ENCODE peak calls at places on chromosomes 12 and 14, in nine cellular contexts. One of them, this sample, is unnamed.

GRCh38 chr14:105709281-105710118 is 183.1 kb downstream of the TMEM121 start:
- DNase-seq in ovary: no peak
- DNase-seq in skeletal muscle cell: no peak
- DNase-seq in AG10803: no peak
- DNase-seq in kidney: peak; percentile 74
- DNase-seq in right cardiac atrium: no peak
- DNase-seq in fibroblast of pulmonary artery: no peak
- DNase-seq in astrocyte of the spinal cord: no peak
- DNase-seq in heart left ventricle: no peak
- DNase-seq in this sample: no peak

GRCh38 chr12:32839828-32840227 is 56.7 kb downstream of the PKP2 start:
- DNase-seq in ovary: no peak
- DNase-seq in skeletal muscle cell: no peak
- DNase-seq in AG10803: no peak
- DNase-seq in kidney: no peak
- DNase-seq in right cardiac atrium: no peak
- DNase-seq in fibroblast of pulmonary artery: no peak
- DNase-seq in astrocyte of the spinal cord: no peak
- DNase-seq in heart left ventricle: no peak
- DNase-seq in this sample: no peak

GRCh38 chr14:87994974-87995373 is 2.0 kb upstream of the GALC start:
- DNase-seq in ovary: no peak
- DNase-seq in skeletal muscle cell: no peak
- DNase-seq in AG10803: no peak
- DNase-seq in kidney: no peak
- DNase-seq in right cardiac atrium: no peak
- DNase-seq in fibroblast of pulmonary artery: no peak
- DNase-seq in astrocyte of the spinal cord: no peak
- DNase-seq in heart left ventricle: no peak
- DNase-seq in this sample: no peak

GRCh38 chr14:28609228-28609828 is 157.3 kb upstream of the FOXG1 start:
- DNase-seq in ovary: no peak
- DNase-seq in skeletal muscle cell: no peak
- DNase-seq in AG10803: peak; percentile 0
- DNase-seq in kidney: no peak
- DNase-seq in right cardiac atrium: peak; percentile 12
- DNase-seq in fibroblast of pulmonary artery: peak; percentile 87
- DNase-seq in astrocyte of the spinal cord: peak; percentile 81
- DNase-seq in heart left ventricle: no peak
- DNase-seq in this sample: no peak

GRCh38 chr14:105249175-105250007 is 1.1 kb downstream of the BTBD6 start:
- DNase-seq in ovary: no peak
- DNase-seq in skeletal muscle cell: no peak
- DNase-seq in AG10803: peak; percentile 21
- DNase-seq in kidney: peak; percentile 75
- DNase-seq in right cardiac atrium: peak; percentile 46
- DNase-seq in fibroblast of pulmonary artery: peak; percentile 31
- DNase-seq in astrocyte of the spinal cord: peak; percentile 28
- DNase-seq in heart left ventricle: no peak
- DNase-seq in this sample: no peak

GRCh38 chr12:64187370-64187769 is 34.7 kb downstream of the KICS2 start:
- DNase-seq in ovary: no peak
- DNase-seq in skeletal muscle cell: peak; percentile 49
- DNase-seq in AG10803: peak; percentile 71
- DNase-seq in kidney: no peak
- DNase-seq in right cardiac atrium: no peak
- DNase-seq in fibroblast of pulmonary artery: peak; percentile 65
- DNase-seq in astrocyte of the spinal cord: peak; percentile 77
- DNase-seq in heart left ventricle: no peak
- DNase-seq in this sample: no peak

GRCh38 chr14:35285168-35285990 is 6.8 kb upstream of the PSMA6 start:
- DNase-seq in ovary: no peak
- DNase-seq in skeletal muscle cell: no peak
- DNase-seq in AG10803: peak; percentile 5
- DNase-seq in kidney: no peak
- DNase-seq in right cardiac atrium: no peak
- DNase-seq in fibroblast of pulmonary artery: no peak
- DNase-seq in astrocyte of the spinal cord: no peak
- DNase-seq in heart left ventricle: no peak
- DNase-seq in this sample: no peak

GRCh38 chr12:55925870-55926737 is 1.6 kb downstream of the PYM1 start:
- DNase-seq in ovary: no peak
- DNase-seq in skeletal muscle cell: no peak
- DNase-seq in AG10803: no peak
- DNase-seq in kidney: no peak
- DNase-seq in right cardiac atrium: no peak
- DNase-seq in fibroblast of pulmonary artery: no peak
- DNase-seq in astrocyte of the spinal cord: no peak
- DNase-seq in heart left ventricle: no peak
- DNase-seq in this sample: no peak

GRCh38 chr14:74739293-74740030 is 23.7 kb upstream of the YLPM1 start:
- DNase-seq in ovary: no peak
- DNase-seq in skeletal muscle cell: no peak
- DNase-seq in AG10803: no peak
- DNase-seq in kidney: no peak
- DNase-seq in right cardiac atrium: no peak
- DNase-seq in fibroblast of pulmonary artery: peak; percentile 3
- DNase-seq in astrocyte of the spinal cord: no peak
- DNase-seq in heart left ventricle: no peak
- DNase-seq in this sample: no peak

GRCh38 chr12:132355742-132356681 is 26.6 kb upstream of the GALNT9 start:
- DNase-seq in ovary: no peak
- DNase-seq in skeletal muscle cell: no peak
- DNase-seq in AG10803: no peak
- DNase-seq in kidney: peak; percentile 62
- DNase-seq in right cardiac atrium: no peak
- DNase-seq in fibroblast of pulmonary artery: no peak
- DNase-seq in astrocyte of the spinal cord: no peak
- DNase-seq in heart left ventricle: no peak
- DNase-seq in this sample: no peak

GRCh38 chr12:132354982-132355680 is 25.7 kb upstream of the GALNT9 start:
- DNase-seq in ovary: no peak
- DNase-seq in skeletal muscle cell: no peak
- DNase-seq in AG10803: no peak
- DNase-seq in kidney: peak; percentile 74
- DNase-seq in right cardiac atrium: no peak
- DNase-seq in fibroblast of pulmonary artery: no peak
- DNase-seq in astrocyte of the spinal cord: no peak
- DNase-seq in heart left ventricle: no peak
- DNase-seq in this sample: no peak

GRCh38 chr12:132357623-132358186 is 28.3 kb upstream of the GALNT9 start:
- DNase-seq in ovary: no peak
- DNase-seq in skeletal muscle cell: no peak
- DNase-seq in AG10803: no peak
- DNase-seq in kidney: peak; percentile 14
- DNase-seq in right cardiac atrium: no peak
- DNase-seq in fibroblast of pulmonary artery: no peak
- DNase-seq in astrocyte of the spinal cord: no peak
- DNase-seq in heart left ventricle: no peak
- DNase-seq in this sample: no peak

GRCh38 chr12:132354211-132354981 is 25.0 kb upstream of the GALNT9 start:
- DNase-seq in ovary: no peak
- DNase-seq in skeletal muscle cell: no peak
- DNase-seq in AG10803: no peak
- DNase-seq in kidney: peak; percentile 51
- DNase-seq in right cardiac atrium: no peak
- DNase-seq in fibroblast of pulmonary artery: peak; percentile 19
- DNase-seq in astrocyte of the spinal cord: no peak
- DNase-seq in heart left ventricle: no peak
- DNase-seq in this sample: no peak

DNA sequence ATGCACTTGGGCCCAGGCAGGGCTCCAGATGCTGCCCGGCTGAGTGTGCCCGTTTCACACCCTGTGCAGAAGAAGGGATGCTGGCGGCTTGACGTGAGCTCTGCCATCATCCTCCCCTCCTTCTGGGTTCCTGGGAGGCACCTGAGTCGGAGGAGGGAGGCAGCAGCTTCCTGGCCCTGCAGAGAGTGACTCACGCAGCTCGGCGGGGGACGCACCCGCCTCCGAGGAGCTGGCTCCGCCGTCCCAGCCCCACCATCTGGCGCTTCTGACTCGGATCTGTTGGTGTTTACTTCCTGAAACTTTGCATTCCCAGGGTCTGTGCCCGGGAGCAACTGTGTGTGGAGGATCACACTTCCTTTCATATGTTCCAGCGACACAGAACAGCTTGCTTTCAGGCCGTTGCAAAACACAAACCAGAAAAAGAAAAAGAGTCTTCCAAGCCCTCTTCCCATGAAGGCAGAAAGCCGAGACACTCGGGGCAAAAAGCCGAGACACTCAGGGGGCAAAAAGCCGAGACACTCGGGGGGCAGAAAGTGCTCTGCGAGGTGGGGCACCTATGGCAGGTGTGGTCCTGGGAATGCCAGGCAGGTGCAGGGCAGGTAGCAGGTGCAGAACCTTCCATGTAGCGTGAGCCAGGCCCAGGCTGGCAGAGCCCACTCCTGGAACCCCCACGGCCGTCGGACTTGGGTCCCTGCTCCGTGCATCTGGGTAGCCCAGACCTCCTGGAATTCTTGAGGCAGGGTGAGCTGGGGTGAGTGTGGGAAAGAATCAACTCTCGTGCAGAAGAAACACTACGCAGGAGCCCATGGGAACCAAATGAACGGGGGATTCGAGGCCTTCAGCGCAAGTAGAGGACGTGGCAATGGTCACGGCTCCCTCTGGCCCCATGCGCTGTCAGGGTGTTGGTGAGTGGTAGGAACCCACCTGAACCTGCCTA is 27.6 kb upstream of the GALNT9 start:
- DNase-seq in ovary: no peak
- DNase-seq in skeletal muscle cell: peak; percentile 9
- DNase-seq in AG10803: peak; percentile 69
- DNase-seq in kidney: peak; percentile 92
- DNase-seq in right cardiac atrium: no peak
- DNase-seq in fibroblast of pulmonary artery: peak; percentile 90
- DNase-seq in astrocyte of the spinal cord: peak; percentile 48
- DNase-seq in heart left ventricle: no peak
- DNase-seq in this sample: no peak
- H3K4me3 ChIP-seq in ovary: no peak overlapping the region
- H3K4me3 ChIP-seq in skeletal muscle cell: no peak overlapping the region
- H3K4me3 ChIP-seq in AG10803: no peak overlapping the region
- H3K4me3 ChIP-seq in kidney: no peak overlapping the region
- H3K4me3 ChIP-seq in right cardiac atrium: no peak overlapping the region
- H3K4me3 ChIP-seq in fibroblast of pulmonary artery: no peak overlapping the region
- H3K4me3 ChIP-seq in astrocyte of the spinal cord: no peak overlapping the region
- H3K4me3 ChIP-seq in heart left ventricle: no peak overlapping the region
- H3K4me3 ChIP-seq in this sample: no peak overlapping the region

DNA sequence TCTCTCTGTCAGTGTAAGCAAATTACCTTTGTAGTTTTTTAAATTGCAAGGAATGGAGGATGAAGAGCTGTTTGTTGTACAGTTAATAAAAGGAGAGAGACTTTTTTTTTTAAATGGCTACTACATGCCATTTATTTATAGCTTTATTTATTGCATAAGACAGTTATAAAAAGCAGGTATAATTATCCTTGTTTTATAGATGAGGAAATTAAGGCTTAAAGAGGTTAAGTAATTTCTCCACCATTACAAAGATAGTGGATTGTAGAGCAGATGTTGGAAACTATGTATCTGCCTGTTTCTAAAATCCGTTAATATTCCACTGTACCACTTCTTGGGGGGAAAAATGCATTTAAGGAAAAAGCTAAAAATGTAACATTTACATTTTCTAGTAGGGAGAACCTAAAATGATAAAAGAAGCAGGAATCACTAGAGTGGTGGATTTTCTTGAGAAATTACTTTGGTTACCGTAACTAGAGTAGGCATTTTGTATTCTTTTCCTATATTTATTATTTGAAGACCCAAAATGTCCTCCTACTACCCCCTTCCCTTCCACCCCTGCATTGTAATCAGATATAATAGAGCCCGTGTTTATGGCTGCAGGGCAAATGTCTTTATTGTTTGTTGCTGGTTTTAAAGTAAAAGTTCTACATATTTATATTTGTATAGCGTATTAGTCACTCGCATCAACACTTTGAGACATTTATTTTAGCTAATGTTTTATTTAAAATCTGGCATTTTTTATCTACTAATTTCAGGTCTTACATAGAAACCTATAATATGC is 2.3 kb downstream of the SNAPC1 start:
- DNase-seq in ovary: no peak
- DNase-seq in skeletal muscle cell: no peak
- DNase-seq in AG10803: no peak
- DNase-seq in kidney: no peak
- DNase-seq in right cardiac atrium: no peak
- DNase-seq in fibroblast of pulmonary artery: no peak
- DNase-seq in astrocyte of the spinal cord: no peak
- DNase-seq in heart left ventricle: no peak
- DNase-seq in this sample: no peak
- H3K4me3 ChIP-seq in ovary: no peak overlapping the region
- H3K4me3 ChIP-seq in skeletal muscle cell: peak overlapping the region; percentile 92
- H3K4me3 ChIP-seq in AG10803: peak overlapping the region; percentile 24
- H3K4me3 ChIP-seq in kidney: no peak overlapping the region
- H3K4me3 ChIP-seq in right cardiac atrium: peak overlapping the region; percentile 3
- H3K4me3 ChIP-seq in fibroblast of pulmonary artery: peak overlapping the region; percentile 88
- H3K4me3 ChIP-seq in astrocyte of the spinal cord: peak overlapping the region; percentile 97
- H3K4me3 ChIP-seq in heart left ventricle: no peak overlapping the region
- H3K4me3 ChIP-seq in this sample: no peak overlapping the region

GRCh38 chr14:52789118-52789517 is 2.3 kb downstream of the GNPNAT1 start:
- DNase-seq in ovary: no peak
- DNase-seq in skeletal muscle cell: no peak
- DNase-seq in AG10803: no peak
- DNase-seq in kidney: no peak
- DNase-seq in right cardiac atrium: no peak
- DNase-seq in fibroblast of pulmonary artery: no peak
- DNase-seq in astrocyte of the spinal cord: no peak
- DNase-seq in heart left ventricle: no peak
- DNase-seq in this sample: no peak
- H3K4me3 ChIP-seq in ovary: no peak overlapping the region
- H3K4me3 ChIP-seq in skeletal muscle cell: peak overlapping the region; percentile 75
- H3K4me3 ChIP-seq in AG10803: no peak overlapping the region
- H3K4me3 ChIP-seq in kidney: no peak overlapping the region
- H3K4me3 ChIP-seq in right cardiac atrium: no peak overlapping the region
- H3K4me3 ChIP-seq in fibroblast of pulmonary artery: peak overlapping the region; percentile 73
- H3K4me3 ChIP-seq in astrocyte of the spinal cord: peak overlapping the region; percentile 71
- H3K4me3 ChIP-seq in heart left ventricle: no peak overlapping the region
- H3K4me3 ChIP-seq in this sample: no peak overlapping the region

GRCh38 chr14:68860771-68861170 is 67.9 kb upstream of the ZFP36L1 start:
- DNase-seq in ovary: no peak
- DNase-seq in skeletal muscle cell: no peak
- DNase-seq in AG10803: no peak
- DNase-seq in kidney: no peak
- DNase-seq in right cardiac atrium: no peak
- DNase-seq in fibroblast of pulmonary artery: no peak
- DNase-seq in astrocyte of the spinal cord: no peak
- DNase-seq in heart left ventricle: no peak
- DNase-seq in this sample: no peak

GRCh38 chr14:68864301-68864810 is 71.5 kb upstream of the ZFP36L1 start:
- DNase-seq in ovary: no peak
- DNase-seq in skeletal muscle cell: no peak
- DNase-seq in AG10803: peak; percentile 40
- DNase-seq in kidney: no peak
- DNase-seq in right cardiac atrium: no peak
- DNase-seq in fibroblast of pulmonary artery: no peak
- DNase-seq in astrocyte of the spinal cord: no peak
- DNase-seq in heart left ventricle: no peak
- DNase-seq in this sample: no peak

GRCh38 chr14:68865542-68865941 is 72.7 kb upstream of the ZFP36L1 start:
- DNase-seq in ovary: no peak
- DNase-seq in skeletal muscle cell: no peak
- DNase-seq in AG10803: no peak
- DNase-seq in kidney: no peak
- DNase-seq in right cardiac atrium: no peak
- DNase-seq in fibroblast of pulmonary artery: no peak
- DNase-seq in astrocyte of the spinal cord: no peak
- DNase-seq in heart left ventricle: no peak
- DNase-seq in this sample: no peak

GRCh38 chr14:68862954-68863594 is 70.2 kb upstream of the ZFP36L1 start:
- DNase-seq in ovary: peak; percentile 86
- DNase-seq in skeletal muscle cell: peak; percentile 33
- DNase-seq in AG10803: peak; percentile 75
- DNase-seq in kidney: peak; percentile 79
- DNase-seq in right cardiac atrium: peak; percentile 78
- DNase-seq in fibroblast of pulmonary artery: peak; percentile 88
- DNase-seq in astrocyte of the spinal cord: peak; percentile 81
- DNase-seq in heart left ventricle: peak; percentile 75
- DNase-seq in this sample: no peak

GRCh38 chr14:68863610-68864300 is 70.9 kb upstream of the ZFP36L1 start:
- DNase-seq in ovary: no peak
- DNase-seq in skeletal muscle cell: no peak
- DNase-seq in AG10803: no peak
- DNase-seq in kidney: no peak
- DNase-seq in right cardiac atrium: no peak
- DNase-seq in fibroblast of pulmonary artery: no peak
- DNase-seq in astrocyte of the spinal cord: no peak
- DNase-seq in heart left ventricle: no peak
- DNase-seq in this sample: no peak
- H3K4me3 ChIP-seq in ovary: no peak overlapping the region
- H3K4me3 ChIP-seq in skeletal muscle cell: no peak overlapping the region
- H3K4me3 ChIP-seq in AG10803: no peak overlapping the region
- H3K4me3 ChIP-seq in kidney: no peak overlapping the region
- H3K4me3 ChIP-seq in right cardiac atrium: no peak overlapping the region
- H3K4me3 ChIP-seq in fibroblast of pulmonary artery: no peak overlapping the region
- H3K4me3 ChIP-seq in astrocyte of the spinal cord: no peak overlapping the region
- H3K4me3 ChIP-seq in heart left ventricle: no peak overlapping the region
- H3K4me3 ChIP-seq in this sample: no peak overlapping the region